ENCODE peak calls at places on chromosomes 6 and 20, in seven cellular contexts. T is lung, Z is adrenal gland, H is body of pancreas, D is heart right ventricle, J is ascending aorta, C is ovary. U is an unnamed sample. For H3K4me1, the result is how much of the 10 kb centered on the place peaks cover.

GRCh38 chr20:16314722-16315121 is 258.5 kb downstream of the KIF16B start:
- DNase-seq in T (no peak), Z (no peak), H (no peak), D (no peak), J (no peak), C (no peak), U (no peak)

GRCh38 chr6:135182993-135183531 is 2.0 kb downstream of the MYB start:
- DNase-seq in T (peak), Z (no peak), H (no peak), D (no peak), J (no peak), C (no peak), U (no peak)

GRCh38 chr20:19832875-19833274 is 74.8 kb downstream of the RIN2 start:
- DNase-seq in T (no peak), Z (no peak), H (no peak), D (no peak), J (no peak), C (no peak), U (no peak)

GRCh38 chr6:132937466-132937906 is 123.1 kb downstream of the RPS12 start:
- DNase-seq in T (peak), Z (no peak), H (peak), D (no peak), J (no peak), C (no peak), U (no peak)

GRCh38 chr6:74458536-74458935 is 747.3 kb downstream of the COL12A1 start:
- DNase-seq in T (no peak), Z (no peak), H (no peak), D (no peak), J (no peak), C (no peak), U (no peak)

GRCh38 chr6:17442196-17442595 is 48.8 kb downstream of the CAP2 start:
- DNase-seq in T (no peak), Z (no peak), H (no peak), D (no peak), J (no peak), C (no peak), U (no peak)

GRCh38 chr6:134911532-134911931 is 38.4 kb downstream of the ALDH8A1 start:
- DNase-seq in T (no peak), Z (no peak), H (no peak), D (no peak), J (no peak), C (no peak), U (no peak)

GRCh38 chr6:152316024-152316423 is 321.1 kb downstream of the SYNE1 start:
- DNase-seq in T (no peak), Z (peak), H (no peak), D (peak), J (peak), C (no peak), U (no peak)

GRCh38 chr20:38805958-38806854 is 709 bp downstream of the PPP1R16B start:
- DNase-seq in T (no peak), Z (no peak), H (no peak), D (peak), J (no peak), C (no peak), U (no peak)

GRCh38 chr20:20143165-20143564 is 90.8 kb downstream of the CFAP61 start:
- DNase-seq in T (no peak), Z (no peak), H (no peak), D (no peak), J (no peak), C (no peak), U (no peak)

GRCh38 chr6:155314773-155315515 is 660 bp upstream of the TFB1M start:
- DNase-seq in T (peak), Z (peak), H (peak), D (peak), J (peak), C (no peak), U (no peak)

GRCh38 chr20:37095108-37095608 is 639 bp downstream of the RBL1 start:
- DNase-seq in T (no peak), Z (no peak), H (peak), D (no peak), J (no peak), C (no peak), U (no peak)

GRCh38 chr6:128567029-128567428 is 46.6 kb upstream of the PTPRK start:
- DNase-seq in T (no peak), Z (no peak), H (no peak), D (no peak), J (no peak), C (no peak), U (no peak)

GRCh38 chr20:60008130-60008808 is 50.0 kb downstream of the CDH26 start:
- DNase-seq in T (no peak), Z (no peak), H (no peak), D (no peak), J (no peak), C (no peak), U (no peak)

GRCh38 chr6:162785632-162786242 is 58.0 kb downstream of the PACRG start:
- DNase-seq in T (no peak), Z (no peak), H (no peak), D (peak), J (no peak), C (no peak), U (no peak)

GRCh38 chr6:108106261-108106660 is 31.7 kb upstream of the OSTM1 start:
- DNase-seq in T (no peak), Z (no peak), H (no peak), D (no peak), J (no peak), C (no peak), U (no peak)

GRCh38 chr6:3407840-3408239 is 49.0 kb downstream of the SLC22A23 start:
- DNase-seq in T (no peak), Z (no peak), H (no peak), D (no peak), J (no peak), C (no peak), U (no peak)

GRCh38 chr6:147156218-147156617 is 48.0 kb upstream of the STXBP5 start:
- DNase-seq in T (no peak), Z (no peak), H (no peak), D (no peak), J (no peak), C (no peak), U (no peak)

GRCh38 chr6:113642714-113643442 is 214.3 kb upstream of the MARCKS start:
- DNase-seq in T (peak), Z (no peak), H (peak), D (no peak), J (no peak), C (no peak), U (no peak)

GRCh38 chr6:138523347-138524210 is 24.3 kb upstream of the NHSL1 start:
- DNase-seq in T (no peak), Z (no peak), H (no peak), D (no peak), J (no peak), C (no peak), U (no peak)

GRCh38 chr20:39188264-39188765 is 226.2 kb downstream of the DHX35 start:
- DNase-seq in T (no peak), Z (no peak), H (no peak), D (no peak), J (no peak), C (no peak), U (no peak)

GRCh38 chr6:157761331-157761921 is 61.6 kb upstream of the SNX9 start:
- DNase-seq in T (no peak), Z (no peak), H (no peak), D (no peak), J (no peak), C (no peak), U (no peak)

GRCh38 chr20:39699331-39699730 is 737.2 kb downstream of the DHX35 start:
- DNase-seq in T (no peak), Z (no peak), H (no peak), D (no peak), J (no peak), C (no peak), U (no peak)

GRCh38 chr6:52297433-52297832 is 12.9 kb upstream of the MCM3 start:
- DNase-seq in T (no peak), Z (no peak), H (no peak), D (no peak), J (no peak), C (no peak), U (no peak)

GRCh38 chr20:12171927-12172581 is 254.4 kb downstream of the BTBD3 start:
- DNase-seq in T (no peak), Z (no peak), H (no peak), D (no peak), J (no peak), C (peak), U (no peak)

GRCh38 chr20:14454296-14454695 is 116.9 kb upstream of the FLRT3 start:
- DNase-seq in T (no peak), Z (no peak), H (no peak), D (no peak), J (no peak), C (no peak), U (no peak)

GRCh38 chr6:36980876-36981619 is 4.9 kb downstream of the MTCH1 start:
- DNase-seq in T (no peak), Z (no peak), H (no peak), D (no peak), J (no peak), C (no peak), U (no peak)

GRCh38 chr6:160973311-160973710 is 18.3 kb upstream of the MAP3K4 start:
- DNase-seq in T (no peak), Z (peak), H (no peak), D (peak), J (no peak), C (peak), U (no peak)

GRCh38 chr6:34272022-34272926 is 23.5 kb upstream of the SMIM29 start:
- DNase-seq in T (peak), Z (no peak), H (no peak), D (peak), J (no peak), C (no peak), U (no peak)

GRCh38 chr6:3518356-3518841 is 61.5 kb upstream of the SLC22A23 start:
- DNase-seq in T (no peak), Z (no peak), H (no peak), D (no peak), J (no peak), C (no peak), U (peak)

GRCh38 chr6:49646942-49647341 is 10.3 kb upstream of the RHAG start:
- DNase-seq in T (no peak), Z (no peak), H (no peak), D (no peak), J (no peak), C (no peak), U (no peak)

GRCh38 chr20:21087862-21088540 is 18.2 kb downstream of the LINC00237 start:
- DNase-seq in T (no peak), Z (no peak), H (no peak), D (no peak), J (no peak), C (no peak), U (no peak)

GRCh38 chr6:4567141-4567540 is 209.1 kb upstream of the CDYL start:
- DNase-seq in T (no peak), Z (no peak), H (no peak), D (no peak), J (no peak), C (no peak), U (no peak)

GRCh38 chr6:43052842-43053544 is 658 bp downstream of the CUL7 start:
- DNase-seq in T (no peak), Z (no peak), H (peak), D (peak), J (no peak), C (peak), U (no peak)

GRCh38 chr6:99002826-99003225 is 55.1 kb upstream of the FBXL4 start:
- DNase-seq in T (no peak), Z (no peak), H (no peak), D (no peak), J (no peak), C (no peak), U (no peak)

GRCh38 chr20:8777866-8778265 is 291.0 kb upstream of the PLCB4 start:
- DNase-seq in T (no peak), Z (no peak), H (no peak), D (no peak), J (no peak), C (no peak), U (no peak)

GRCh38 chr20:57465943-57466342 is 59.0 kb downstream of the CTCFL start:
- DNase-seq in T (no peak), Z (no peak), H (no peak), D (no peak), J (no peak), C (no peak), U (no peak)
- TF ChIP-seq CTCF in T (no peak), Z (no peak), H (no peak), D (no peak), J (no peak), C (no peak), U (no peak)

GRCh38 chr6:31834704-31835375 is 7.3 kb downstream of the HSPA1B start:
- DNase-seq in T (peak), Z (peak), H (peak), D (peak), J (no peak), C (peak), U (peak)

GRCh38 chr6:31829633-31830492 is 2.3 kb downstream of the HSPA1B start:
- DNase-seq in T (no peak), Z (no peak), H (peak), D (no peak), J (no peak), C (peak), U (no peak)

GRCh38 chr6:31827286-31828079 is at the start of gene HSPA1B:
- DNase-seq in T (peak), Z (peak), H (peak), D (peak), J (peak), C (peak), U (peak)

GRCh38 chr6:31834367-31834703 is 6.8 kb downstream of the HSPA1B start:
- DNase-seq in T (peak), Z (peak), H (peak), D (peak), J (no peak), C (peak), U (peak)

DNA sequence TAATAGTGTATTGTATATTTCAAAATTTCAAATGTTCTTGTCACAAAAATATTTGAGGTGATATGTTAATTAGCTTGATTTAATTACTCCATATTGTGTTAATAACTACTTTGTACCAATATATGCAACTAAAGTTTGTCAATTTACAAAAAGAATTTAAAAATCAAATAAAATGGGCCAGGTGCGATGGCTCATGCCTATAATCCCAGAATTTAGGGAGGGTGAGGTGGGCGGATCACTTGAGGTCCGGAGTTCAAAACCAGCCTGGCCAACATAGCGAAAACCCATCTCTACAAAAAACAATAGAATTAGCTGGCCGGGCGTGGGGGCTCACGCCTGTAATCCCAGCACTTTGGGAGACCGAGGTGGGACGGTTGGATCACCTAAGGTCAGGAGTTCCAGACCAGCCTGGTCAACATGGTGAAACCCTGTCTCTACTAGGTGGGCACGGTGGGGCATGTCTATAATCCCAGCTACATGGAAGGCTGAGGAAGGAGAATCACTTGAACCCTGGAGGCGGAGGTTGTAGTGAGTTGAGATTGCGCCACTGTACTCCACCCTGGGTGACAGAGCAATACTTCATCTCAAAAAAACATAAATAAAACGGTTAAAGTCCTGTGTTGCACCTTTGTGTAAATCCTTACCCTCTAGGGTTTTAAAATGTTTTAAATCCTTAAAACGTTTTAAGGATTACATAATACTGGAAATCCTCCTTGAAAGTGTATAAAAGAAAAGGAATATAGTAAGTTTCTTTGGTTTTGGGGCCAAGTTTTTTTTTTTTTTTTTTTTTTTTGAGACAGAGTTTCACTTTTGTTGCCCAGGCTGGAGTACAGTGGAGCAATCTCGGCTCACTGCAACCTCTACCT is 4.0 kb downstream of the HSPA1B start:
- DNase-seq in T (no peak), Z (no peak), H (no peak), D (no peak), J (no peak), C (no peak), U (no peak)
- H3K4me3 ChIP-seq in T (no peak), Z (no peak), H (no peak), D (peak), J (peak), C (no peak), U (peak)

GRCh38 chr6:31543639-31544038 is 1.8 kb upstream of the DDX39B start:
- DNase-seq in T (no peak), Z (no peak), H (no peak), D (no peak), J (no peak), C (no peak), U (no peak)
- H3K4me1 ChIP-seq in T (under half), Z (under half), H (under half), D (under half), J (under half), C (under half), U (half or more)

DNA sequence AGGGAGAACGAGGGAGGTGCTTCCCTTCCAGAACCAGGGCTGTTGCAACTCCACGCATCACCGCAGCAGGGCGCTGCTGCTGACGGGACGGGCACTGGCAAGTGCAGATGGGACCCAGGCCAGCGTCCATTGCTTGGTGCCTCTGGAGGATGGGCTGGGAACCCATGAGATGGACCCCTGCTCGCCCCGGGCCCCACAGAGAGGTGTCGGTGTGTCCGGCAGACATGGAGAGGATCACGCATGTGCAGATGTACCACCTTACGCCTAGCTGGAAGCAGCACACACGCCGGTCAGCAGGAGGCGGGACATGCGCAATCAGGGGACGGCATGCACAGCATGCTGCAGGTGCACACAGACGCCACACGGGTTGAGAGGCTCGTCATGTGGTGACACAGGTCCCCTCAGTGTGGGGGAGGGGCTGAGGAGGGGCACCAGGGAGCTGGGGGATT is 5.7 kb downstream of the CABLES2 start:
- DNase-seq in T (no peak), Z (no peak), H (no peak), D (no peak), J (no peak), C (no peak), U (no peak)
- TF ChIP-seq CTCF in T (no peak), Z (no peak), H (no peak), D (no peak), J (no peak), C (no peak), U (peak)

GRCh38 chr20:58895099-58895795 is 42.7 kb downstream of the GNAS start:
- DNase-seq in T (no peak), Z (no peak), H (no peak), D (no peak), J (no peak), C (no peak), U (no peak)
- H3K4me3 ChIP-seq in T (no peak), Z (no peak), H (no peak), D (no peak), J (peak), C (no peak), U (peak)

GRCh38 chr20:57392130-57392445 is 892 bp downstream of the RBM38 start:
- DNase-seq in T (no peak), Z (no peak), H (no peak), D (no peak), J (no peak), C (peak), U (no peak)

GRCh38 chr20:57394087-57395082 is 3.2 kb downstream of the RBM38 start:
- DNase-seq in T (no peak), Z (no peak), H (no peak), D (no peak), J (no peak), C (peak), U (no peak)

GRCh38 chr20:57391439-57392129 is 388 bp downstream of the RBM38 start:
- DNase-seq in T (no peak), Z (no peak), H (no peak), D (no peak), J (no peak), C (peak), U (no peak)

GRCh38 chr20:57393321-57394086 is 2.3 kb downstream of the RBM38 start:
- DNase-seq in T (no peak), Z (no peak), H (peak), D (no peak), J (no peak), C (peak), U (no peak)

GRCh38 chr20:57392512-57393271 is 1.5 kb downstream of the RBM38 start:
- DNase-seq in T (no peak), Z (peak), H (no peak), D (peak), J (peak), C (peak), U (no peak)
- H3K4me1 ChIP-seq in T (under half), Z (under half), H (under half), D (half or more), J (under half), C (under half), U (half or more)

U was measured in suprapubic skin.